ENCODE peak calls at places on chromosomes 4 and X, in five cellular contexts. One of them, this sample, is unnamed.

GRCh38 chrX:102155806-102156179 is at the start of gene BEX5:
- DNase-seq in A549: no peak
- DNase-seq in K562: peak; percentile 18
- DNase-seq in GM12878: no peak
- DNase-seq in endothelial cell of umbilical vein: peak; percentile 51
- DNase-seq in this sample: no peak

GRCh38 chrX:87710580-87710979 is 193.0 kb downstream of the KLHL4 start:
- DNase-seq in A549: no peak
- DNase-seq in K562: no peak
- DNase-seq in GM12878: no peak
- DNase-seq in endothelial cell of umbilical vein: no peak
- DNase-seq in this sample: no peak

GRCh38 chrX:22340022-22340616 is 67.4 kb downstream of the CBLL2 start:
- DNase-seq in A549: no peak
- DNase-seq in K562: no peak
- DNase-seq in GM12878: no peak
- DNase-seq in endothelial cell of umbilical vein: no peak
- DNase-seq in this sample: no peak

GRCh38 chr4:173293663-173294062 is 40.5 kb downstream of the HMGB2 start:
- DNase-seq in A549: no peak
- DNase-seq in K562: no peak
- DNase-seq in GM12878: no peak
- DNase-seq in endothelial cell of umbilical vein: no peak
- DNase-seq in this sample: no peak

GRCh38 chrX:71996826-71997225 is 86.2 kb downstream of the NHSL2 start:
- DNase-seq in A549: no peak
- DNase-seq in K562: no peak
- DNase-seq in GM12878: no peak
- DNase-seq in endothelial cell of umbilical vein: no peak
- DNase-seq in this sample: no peak

GRCh38 chr4:150117094-150117493 is 38.8 kb downstream of the DCLK2 start:
- DNase-seq in A549: no peak
- DNase-seq in K562: no peak
- DNase-seq in GM12878: no peak
- DNase-seq in endothelial cell of umbilical vein: no peak
- DNase-seq in this sample: no peak

GRCh38 chr4:110963621-110964020 is 340.7 kb upstream of the PITX2 start:
- DNase-seq in A549: no peak
- DNase-seq in K562: no peak
- DNase-seq in GM12878: no peak
- DNase-seq in endothelial cell of umbilical vein: no peak
- DNase-seq in this sample: no peak

GRCh38 chr4:182144621-182145359 is 98.4 kb upstream of the TENM3 start:
- DNase-seq in A549: no peak
- DNase-seq in K562: no peak
- DNase-seq in GM12878: no peak
- DNase-seq in endothelial cell of umbilical vein: no peak
- DNase-seq in this sample: no peak

GRCh38 chr4:53800741-53801140 is 209.5 kb upstream of the LNX1 start:
- DNase-seq in A549: no peak
- DNase-seq in K562: no peak
- DNase-seq in GM12878: no peak
- DNase-seq in endothelial cell of umbilical vein: no peak
- DNase-seq in this sample: no peak

DNA sequence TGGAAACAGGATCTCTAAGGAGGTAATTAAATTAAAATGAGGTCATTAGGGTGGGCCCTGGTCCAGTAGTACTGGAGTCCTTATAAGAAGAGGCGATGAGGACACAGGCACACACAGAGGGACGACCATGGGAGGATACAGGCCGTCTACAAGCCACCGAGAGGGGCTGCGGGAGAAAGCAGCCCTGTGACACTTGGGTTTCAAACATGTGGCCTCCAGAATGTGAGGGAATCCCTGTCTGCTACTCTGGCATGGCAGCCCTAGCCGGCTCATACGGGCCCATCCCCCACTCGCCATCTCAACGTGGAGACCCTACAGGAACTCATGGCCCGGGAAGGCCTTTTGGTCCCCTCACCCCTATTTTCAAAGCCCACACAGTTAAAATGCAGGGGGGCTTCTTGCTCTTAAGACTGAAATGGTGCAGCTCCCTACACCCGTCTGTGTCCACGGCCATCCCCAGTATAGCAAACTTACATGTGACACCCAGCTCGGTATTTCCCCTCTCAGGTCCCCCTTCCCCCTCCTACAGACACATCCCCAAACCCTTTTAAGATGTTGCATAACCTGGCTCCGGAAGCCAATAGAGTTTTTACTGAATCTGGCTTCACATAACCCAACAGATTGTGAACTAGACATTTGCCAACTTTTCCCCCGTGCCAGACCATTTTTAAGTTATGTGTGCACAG is 124.1 kb upstream of the TBL1X start:
- DNase-seq in A549: no peak
- DNase-seq in K562: no peak
- DNase-seq in GM12878: peak; percentile 5
- DNase-seq in endothelial cell of umbilical vein: peak; percentile 20
- DNase-seq in this sample: peak; percentile 92
- TF ChIP-seq MYC in A549: no peak
- TF ChIP-seq MYC in K562: no peak
- TF ChIP-seq MYC in GM12878: no peak
- TF ChIP-seq MYC in endothelial cell of umbilical vein: no peak
- TF ChIP-seq MYC in this sample: peak; percentile 88

GRCh38 chr4:14218641-14219040 is 591.1 kb upstream of the BOD1L1 start:
- DNase-seq in A549: no peak
- DNase-seq in K562: no peak
- DNase-seq in GM12878: no peak
- DNase-seq in endothelial cell of umbilical vein: no peak
- DNase-seq in this sample: no peak
- TF ChIP-seq MYC in A549: no peak
- TF ChIP-seq MYC in K562: no peak
- TF ChIP-seq MYC in GM12878: no peak
- TF ChIP-seq MYC in endothelial cell of umbilical vein: no peak
- TF ChIP-seq MYC in this sample: no peak

GRCh38 chr4:123446791-123447474 is 50.3 kb downstream of the SPRY1 start:
- DNase-seq in A549: no peak
- DNase-seq in K562: no peak
- DNase-seq in GM12878: no peak
- DNase-seq in endothelial cell of umbilical vein: no peak
- DNase-seq in this sample: no peak
- TF ChIP-seq MYC in A549: no peak
- TF ChIP-seq MYC in K562: no peak
- TF ChIP-seq MYC in GM12878: no peak
- TF ChIP-seq MYC in endothelial cell of umbilical vein: no peak
- TF ChIP-seq MYC in this sample: no peak

GRCh38 chrX:154401045-154401799 is 3.0 kb downstream of the RPL10 start:
- DNase-seq in A549: no peak
- DNase-seq in K562: no peak
- DNase-seq in GM12878: no peak
- DNase-seq in endothelial cell of umbilical vein: no peak
- DNase-seq in this sample: peak; percentile 57
- TF ChIP-seq MYC in A549: no peak
- TF ChIP-seq MYC in K562: no peak
- TF ChIP-seq MYC in GM12878: no peak
- TF ChIP-seq MYC in endothelial cell of umbilical vein: no peak
- TF ChIP-seq MYC in this sample: no peak

GRCh38 chr4:184854673-184855072 is 28.9 kb upstream of the ACSL1 start:
- DNase-seq in A549: no peak
- DNase-seq in K562: no peak
- DNase-seq in GM12878: no peak
- DNase-seq in endothelial cell of umbilical vein: no peak
- DNase-seq in this sample: peak; percentile 93
- TF ChIP-seq MYC in A549: no peak
- TF ChIP-seq MYC in K562: no peak
- TF ChIP-seq MYC in GM12878: no peak
- TF ChIP-seq MYC in endothelial cell of umbilical vein: no peak
- TF ChIP-seq MYC in this sample: no peak

DNA sequence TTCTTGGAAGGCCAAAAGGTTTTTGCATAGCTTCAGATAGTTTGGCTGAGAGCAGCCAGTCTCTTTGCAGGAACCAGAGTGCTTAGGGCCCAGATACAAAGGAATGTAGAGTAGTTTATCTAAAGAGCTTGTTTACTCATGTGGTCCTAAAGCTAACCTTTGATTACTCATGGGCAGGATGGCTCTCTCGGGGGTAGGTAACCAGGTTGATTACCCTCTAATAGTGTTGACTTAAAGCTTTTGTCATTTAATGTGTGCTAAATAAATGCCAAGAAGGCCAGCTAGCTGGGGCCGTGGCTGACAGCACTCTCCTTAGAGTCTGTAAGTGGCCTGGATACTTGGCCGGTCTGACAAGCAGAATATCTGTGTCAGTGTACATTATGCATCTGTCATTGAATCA is 69.7 kb upstream of the MAGEB16 start:
- DNase-seq in A549: no peak
- DNase-seq in K562: no peak
- DNase-seq in GM12878: no peak
- DNase-seq in endothelial cell of umbilical vein: no peak
- DNase-seq in this sample: no peak
- TF ChIP-seq MYC in A549: no peak
- TF ChIP-seq MYC in K562: no peak
- TF ChIP-seq MYC in GM12878: no peak
- TF ChIP-seq MYC in endothelial cell of umbilical vein: no peak
- TF ChIP-seq MYC in this sample: no peak

DNA sequence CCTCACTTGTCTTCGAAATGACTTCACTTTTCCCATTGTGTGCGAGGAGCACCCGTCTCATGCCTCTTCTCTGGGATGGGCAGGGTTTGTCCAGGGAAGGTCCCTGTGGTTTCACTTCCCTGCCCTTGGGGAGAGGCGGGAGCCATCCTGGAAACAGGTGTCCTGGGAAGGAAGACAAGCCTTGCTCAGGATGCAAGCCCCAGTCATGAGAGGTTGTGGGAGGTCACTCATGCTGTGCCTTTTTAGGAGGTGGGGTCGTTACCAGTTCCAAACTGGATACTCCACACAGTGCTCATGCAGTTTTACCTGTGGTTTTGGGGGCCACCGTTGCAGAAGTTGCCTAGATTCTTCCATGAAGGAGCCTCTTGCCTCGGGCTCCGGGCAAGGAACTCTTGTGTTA is 3.8 kb downstream of the RGS12 start:
- DNase-seq in A549: no peak
- DNase-seq in K562: no peak
- DNase-seq in GM12878: no peak
- DNase-seq in endothelial cell of umbilical vein: no peak
- DNase-seq in this sample: no peak
- TF ChIP-seq MYC in A549: no peak
- TF ChIP-seq MYC in K562: no peak
- TF ChIP-seq MYC in GM12878: no peak
- TF ChIP-seq MYC in endothelial cell of umbilical vein: no peak
- TF ChIP-seq MYC in this sample: no peak

GRCh38 chr4:79160962-79161361 is 164.9 kb downstream of the NAA11 start:
- DNase-seq in A549: no peak
- DNase-seq in K562: no peak
- DNase-seq in GM12878: no peak
- DNase-seq in endothelial cell of umbilical vein: no peak
- DNase-seq in this sample: no peak
- TF ChIP-seq MYC in A549: no peak
- TF ChIP-seq MYC in K562: no peak
- TF ChIP-seq MYC in GM12878: no peak
- TF ChIP-seq MYC in endothelial cell of umbilical vein: no peak
- TF ChIP-seq MYC in this sample: no peak

GRCh38 chr4:88445252-88445651 is 11.7 kb upstream of the HERC5 start:
- DNase-seq in A549: no peak
- DNase-seq in K562: no peak
- DNase-seq in GM12878: no peak
- DNase-seq in endothelial cell of umbilical vein: no peak
- DNase-seq in this sample: no peak

GRCh38 chr4:88440146-88440545 is 16.8 kb upstream of the HERC5 start:
- DNase-seq in A549: no peak
- DNase-seq in K562: no peak
- DNase-seq in GM12878: no peak
- DNase-seq in endothelial cell of umbilical vein: no peak
- DNase-seq in this sample: no peak

GRCh38 chr4:88441696-88442095 is 15.2 kb upstream of the HERC5 start:
- DNase-seq in A549: no peak
- DNase-seq in K562: no peak
- DNase-seq in GM12878: no peak
- DNase-seq in endothelial cell of umbilical vein: no peak
- DNase-seq in this sample: no peak

GRCh38 chr4:88443486-88443885 is 13.4 kb upstream of the HERC5 start:
- DNase-seq in A549: no peak
- DNase-seq in K562: no peak
- DNase-seq in GM12878: no peak
- DNase-seq in endothelial cell of umbilical vein: no peak
- DNase-seq in this sample: no peak

GRCh38 chr4:88442636-88443260 is 14.2 kb upstream of the HERC5 start:
- DNase-seq in A549: no peak
- DNase-seq in K562: peak; percentile 9
- DNase-seq in GM12878: no peak
- DNase-seq in endothelial cell of umbilical vein: no peak
- DNase-seq in this sample: peak; percentile 21
- TF ChIP-seq MYC in A549: no peak
- TF ChIP-seq MYC in K562: no peak
- TF ChIP-seq MYC in GM12878: no peak
- TF ChIP-seq MYC in endothelial cell of umbilical vein: no peak
- TF ChIP-seq MYC in this sample: no peak

This sample was measured in NB4.